ENCODE peak calls at places on chromosomes 4 and X, in nine cellular contexts. N is adrenal gland, R is transverse colon, W is right cardiac atrium, X is lower lobe of right lung, H is MG63, A is IMR-90, S is SJSA1, U is astrocyte. F is an unnamed sample.

GRCh38 chrX:54721424-54721823 is 76.6 kb downstream of the ITIH6 start:
- DNase-seq in W (no peak), H (no peak), R (no peak), S (no peak), X (no peak), N (no peak), A (no peak), U (no peak), F (no peak)

GRCh38 chrX:150062292-150063137 is 124.2 kb upstream of the EOLA2 start:
- DNase-seq in U (peak; percentile 54), A (peak; percentile 69), N (peak; percentile 13), W (peak; percentile 36), S (peak; percentile 76), H (peak; percentile 54), X (no peak), R (peak; percentile 11), F (no peak)

GRCh38 chrX:136528645-136529315 is 3.2 kb upstream of the VGLL1 start:
- DNase-seq in W (no peak), X (no peak), S (no peak), U (no peak), R (no peak), A (no peak), N (no peak), H (no peak), F (peak; percentile 43)

GRCh38 chr4:8393593-8394038 is 46.9 kb downstream of the ACOX3 start:
- DNase-seq in R (peak; percentile 53), A (peak; percentile 97), N (peak; percentile 84), U (peak; percentile 99), H (peak; percentile 89), W (peak; percentile 77), X (no peak), S (peak; percentile 68), F (no peak)

GRCh38 chr4:184126800-184127199 is 90.9 kb downstream of the ENPP6 start:
- DNase-seq in X (no peak), N (no peak), A (no peak), R (no peak), H (no peak), S (no peak), U (no peak), W (no peak), F (no peak)

GRCh38 chr4:184384056-184384809 is 90.1 kb downstream of the IRF2 start:
- DNase-seq in H (peak; percentile 7), A (peak; percentile 96), X (no peak), U (peak; percentile 96), N (peak; percentile 57), S (peak; percentile 36), W (peak; percentile 46), R (peak; percentile 59), F (no peak)

GRCh38 chr4:36267491-36268254 is 13.7 kb upstream of the DTHD1 start:
- DNase-seq in W (no peak), X (no peak), A (no peak), U (no peak), N (no peak), S (no peak), H (no peak), R (no peak), F (no peak)

GRCh38 chrX:2903366-2903765 is 25.8 kb downstream of the ARSD start:
- DNase-seq in S (no peak), R (no peak), U (no peak), N (no peak), W (no peak), H (no peak), A (no peak), X (no peak), F (no peak)

GRCh38 chr4:176995-177394 is 52.7 kb downstream of the ZNF718 start:
- DNase-seq in S (no peak), N (no peak), H (no peak), W (no peak), A (no peak), X (no peak), U (no peak), R (no peak), F (no peak)

GRCh38 chr4:175986-176385 is 51.7 kb downstream of the ZNF718 start:
- DNase-seq in A (no peak), H (peak; percentile 16), U (no peak), R (no peak), W (no peak), S (no peak), N (no peak), X (no peak), F (no peak)

DNA sequence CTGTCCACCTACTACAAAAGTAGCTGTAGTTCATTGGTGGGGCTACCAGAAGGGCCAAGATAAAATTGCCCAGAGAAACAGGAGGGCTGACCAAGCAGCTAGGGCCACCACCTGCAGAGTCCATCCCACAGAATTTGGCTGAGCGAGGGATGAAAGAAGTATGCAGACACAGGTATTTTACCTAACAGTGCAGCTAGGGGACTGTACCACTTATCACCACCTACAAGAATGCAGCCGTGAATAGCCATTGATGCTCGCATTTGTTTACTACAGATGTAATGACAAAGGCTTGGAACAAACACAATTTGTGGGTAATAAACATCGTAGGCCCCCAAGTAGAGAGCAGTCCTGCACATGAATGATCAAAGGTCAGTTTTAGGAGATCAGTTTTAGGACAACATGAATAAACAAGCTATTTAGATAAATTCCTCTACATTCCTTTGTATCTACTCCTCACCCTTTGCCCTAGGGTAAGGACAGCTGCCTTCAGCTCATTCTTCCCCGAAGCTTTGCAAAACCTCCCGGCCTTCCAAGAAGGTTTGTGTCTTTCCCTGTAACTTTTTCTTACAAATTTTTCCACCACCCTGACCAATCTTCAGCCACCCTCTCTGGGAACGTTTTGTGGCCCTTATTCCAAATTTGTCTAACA is 49.5 kb downstream of the ZNF718 start:
- DNase-seq in R (no peak), S (no peak), H (no peak), W (no peak), U (no peak), X (no peak), A (no peak), N (no peak), F (no peak)
- H3K9me3 ChIP-seq in R (peaks cover 73% of the 10 kb centered on the region), S (no peaks in the 10 kb centered on the region), H (peaks cover 6% of the 10 kb centered on the region), W (peaks cover 18% of the 10 kb centered on the region), U (peaks cover 6% of the 10 kb centered on the region), X (peaks cover 95% of the 10 kb centered on the region), A (peaks cover 36% of the 10 kb centered on the region), N (no peaks in the 10 kb centered on the region), F (peaks cover 2% of the 10 kb centered on the region)

DNA sequence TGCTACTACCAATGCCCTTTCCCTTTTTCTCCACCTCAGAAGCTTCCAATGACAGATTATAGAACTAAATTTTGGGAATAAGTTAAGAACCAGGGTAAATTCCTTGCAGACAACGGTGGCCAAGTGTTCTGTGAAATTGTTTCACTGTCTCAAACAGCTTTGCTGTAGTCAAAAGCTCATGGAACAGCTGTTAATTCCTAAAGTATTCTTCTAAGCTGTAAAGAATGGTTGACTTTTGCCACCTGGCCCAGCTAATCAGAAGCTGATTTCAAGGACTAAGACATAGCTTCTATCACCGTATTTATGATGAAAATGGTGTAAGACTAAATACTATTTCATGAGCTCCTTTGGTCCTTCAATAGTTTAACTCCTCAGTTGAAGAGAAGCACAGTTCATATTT is 297.5 kb downstream of the IL1RAPL2 start:
- DNase-seq in U (no peak), S (no peak), H (no peak), X (no peak), N (no peak), A (no peak), R (no peak), W (no peak), F (no peak)
- H3K4me3 ChIP-seq in U (no peak overlapping the region), S (no peak overlapping the region), H (no peak overlapping the region), X (no peak overlapping the region), N (no peak overlapping the region), A (no peak overlapping the region), R (no peak overlapping the region), W (no peak overlapping the region), F (no peak overlapping the region)

GRCh38 chr4:166222271-166222670 is 349.2 kb downstream of the TLL1 start:
- DNase-seq in N (no peak), U (no peak), S (no peak), H (no peak), W (no peak), X (no peak), A (no peak), R (no peak), F (no peak)

GRCh38 chr4:166229799-166230198 is 356.8 kb downstream of the TLL1 start:
- DNase-seq in W (no peak), U (no peak), S (no peak), A (no peak), R (no peak), N (no peak), H (no peak), X (no peak), F (no peak)

DNA sequence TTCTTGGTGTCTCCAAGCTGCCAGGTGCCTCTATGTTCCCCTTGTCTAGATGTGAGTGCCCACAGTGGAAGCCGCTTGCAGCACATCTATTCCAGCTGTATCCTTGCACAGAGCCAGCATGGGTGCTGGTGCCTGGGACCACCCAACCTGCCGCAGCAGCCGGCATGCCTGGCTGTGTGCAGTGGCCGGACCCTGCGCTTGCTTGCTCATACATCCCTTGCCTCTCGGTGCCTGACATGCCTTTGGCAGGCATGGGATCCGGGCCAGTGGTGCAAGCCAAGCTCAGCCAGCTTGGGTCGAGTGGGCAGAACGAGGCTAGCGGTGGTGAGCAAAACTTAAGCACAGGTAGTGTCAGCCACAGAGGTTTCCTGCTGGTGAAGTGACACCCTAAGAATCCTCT is 355.1 kb downstream of the TLL1 start:
- DNase-seq in W (no peak), A (no peak), H (no peak), N (no peak), R (no peak), X (no peak), S (no peak), U (no peak), F (no peak)
- H3K9me3 ChIP-seq in W (no peaks in the 10 kb centered on the region), A (peaks cover 18% of the 10 kb centered on the region), H (no peaks in the 10 kb centered on the region), N (no peaks in the 10 kb centered on the region), R (no peaks in the 10 kb centered on the region), X (no peaks in the 10 kb centered on the region), S (no peaks in the 10 kb centered on the region), U (no peaks in the 10 kb centered on the region), F (no peaks in the 10 kb centered on the region)

GRCh38 chr4:65670331-65671031 is at the start of gene EPHA5:
- DNase-seq in X (peak; percentile 57), U (peak; percentile 97), R (no peak), N (peak; percentile 39), H (peak; percentile 94), A (peak; percentile 41), S (peak; percentile 37), W (peak; percentile 69), F (peak; percentile 81)

GRCh38 chr4:65669981-65670330 is 333 bp downstream of the EPHA5 start:
- DNase-seq in A (no peak), W (no peak), U (no peak), N (no peak), S (no peak), X (no peak), H (no peak), R (no peak), F (no peak)

GRCh38 chr4:65665951-65666523 is 4.3 kb downstream of the EPHA5 start:
- DNase-seq in N (no peak), R (no peak), H (peak; percentile 48), S (no peak), A (no peak), U (peak; percentile 59), W (no peak), X (no peak), F (no peak)

GRCh38 chr4:65669008-65669971 is 999 bp downstream of the EPHA5 start:
- DNase-seq in A (no peak), N (no peak), R (no peak), S (no peak), H (peak; percentile 39), U (peak; percentile 61), X (peak; percentile 39), W (no peak), F (peak; percentile 15)

DNA sequence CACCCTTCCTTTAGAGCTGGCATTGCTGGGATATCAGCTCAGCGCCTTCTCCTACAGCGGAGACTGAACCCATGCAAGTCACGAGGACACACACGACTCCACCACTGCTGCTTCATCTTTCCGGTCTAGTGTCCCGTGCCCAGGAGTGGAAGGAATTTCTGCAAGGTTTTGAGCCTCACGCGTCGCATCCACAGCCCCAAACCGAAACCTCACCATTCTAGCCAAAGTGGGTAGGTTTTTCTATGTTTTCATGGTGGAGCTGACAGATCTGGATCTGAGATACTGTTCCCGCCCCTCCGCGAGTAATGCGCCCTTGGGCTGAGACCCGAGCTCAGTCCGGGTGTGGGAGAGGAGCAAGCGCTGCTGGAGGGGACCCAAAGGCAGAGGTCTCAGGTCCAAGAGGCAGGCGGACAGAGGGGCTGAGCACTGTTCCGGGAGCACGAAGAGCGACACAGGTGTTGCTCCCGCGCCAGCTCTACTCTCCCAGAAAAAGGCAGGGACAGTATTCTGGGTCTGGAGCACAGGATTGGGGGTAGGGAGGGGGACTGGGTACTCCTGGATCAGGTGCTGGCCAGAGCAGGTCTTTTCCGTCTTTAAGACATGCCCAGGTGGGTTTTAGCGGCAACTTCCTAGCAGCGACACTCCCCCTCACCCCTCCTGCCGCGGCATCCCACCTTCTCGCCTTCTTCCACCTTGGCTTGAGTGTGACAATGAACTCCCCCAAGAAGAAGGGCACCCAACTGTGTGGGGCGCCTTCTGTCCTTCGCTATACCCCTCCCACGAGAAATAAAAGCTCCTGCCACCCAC is 1.9 kb downstream of the EPHA5 start:
- DNase-seq in W (peak; percentile 12), X (no peak), A (no peak), U (peak; percentile 63), S (no peak), R (no peak), N (peak; percentile 9), H (peak; percentile 63), F (peak; percentile 17)
- H3K4me3 ChIP-seq in W (peak overlapping the region; percentile 53), X (peak overlapping the region; percentile 34), A (peak overlapping the region; percentile 10), U (peak overlapping the region; percentile 76), S (no peak overlapping the region), R (no peak overlapping the region), N (no peak overlapping the region), H (peak overlapping the region; percentile 81), F (peak overlapping the region; percentile 70)